ENCODE peak calls at places on chromosomes 1 and 21, in four cellular contexts. H is lung, X is body of pancreas, U is omental fat pad. Q is an unnamed sample.

GRCh38 chr1:9767964-9768668 is 55.6 kb downstream of the CLSTN1 start:
- DNase-seq in H (no peak), X (no peak), U (no peak), Q (no peak)

GRCh38 chr1:28716336-28716735 is 20.4 kb upstream of the YTHDF2 start:
- DNase-seq in H (no peak), X (no peak), U (no peak), Q (no peak)

GRCh38 chr1:179828554-179829110 is 49.0 kb downstream of the TOR1AIP2 start:
- DNase-seq in H (no peak), X (no peak), U (no peak), Q (peak)

GRCh38 chr1:153832293-153832692 is 57.1 kb downstream of the SLC27A3 start:
- DNase-seq in H (no peak), X (no peak), U (no peak), Q (no peak)

GRCh38 chr21:41359289-41359688 is 2.5 kb upstream of the MX2 start:
- DNase-seq in H (peak), X (peak), U (no peak), Q (peak)

GRCh38 chr1:77084457-77084856 is 134.8 kb downstream of the PIGK start:
- DNase-seq in H (no peak), X (no peak), U (no peak), Q (no peak)

GRCh38 chr1:42748461-42749410 is 8.7 kb upstream of the CLDN19 start:
- DNase-seq in H (no peak), X (no peak), U (no peak), Q (no peak)

GRCh38 chr1:210687582-210688279 is 359.0 kb downstream of the HHAT start:
- DNase-seq in H (no peak), X (no peak), U (no peak), Q (no peak)

GRCh38 chr1:110258734-110259133 is 48.6 kb downstream of the KCNC4 start:
- DNase-seq in H (no peak), X (no peak), U (no peak), Q (no peak)

GRCh38 chr1:224528900-224529299 is 87.2 kb upstream of the CNIH3 start:
- DNase-seq in H (no peak), X (no peak), U (no peak), Q (no peak)

GRCh38 chr1:91553196-91553595 is 52.5 kb downstream of the CDC7 start:
- DNase-seq in H (no peak), X (peak), U (no peak), Q (no peak)

GRCh38 chr1:218380125-218380977 is 35.2 kb downstream of the TGFB2 start:
- DNase-seq in H (peak), X (peak), U (no peak), Q (no peak)

GRCh38 chr1:200448034-200448762 is 38.4 kb upstream of the ZNF281 start:
- DNase-seq in H (no peak), X (no peak), U (no peak), Q (no peak)

GRCh38 chr1:61241864-61242472 is 159.6 kb downstream of the NFIA start:
- DNase-seq in H (no peak), X (no peak), U (no peak), Q (no peak)

GRCh38 chr21:34582506-34583150 is 32.3 kb downstream of the RCAN1 start:
- DNase-seq in H (no peak), X (no peak), U (no peak), Q (peak)

DNA sequence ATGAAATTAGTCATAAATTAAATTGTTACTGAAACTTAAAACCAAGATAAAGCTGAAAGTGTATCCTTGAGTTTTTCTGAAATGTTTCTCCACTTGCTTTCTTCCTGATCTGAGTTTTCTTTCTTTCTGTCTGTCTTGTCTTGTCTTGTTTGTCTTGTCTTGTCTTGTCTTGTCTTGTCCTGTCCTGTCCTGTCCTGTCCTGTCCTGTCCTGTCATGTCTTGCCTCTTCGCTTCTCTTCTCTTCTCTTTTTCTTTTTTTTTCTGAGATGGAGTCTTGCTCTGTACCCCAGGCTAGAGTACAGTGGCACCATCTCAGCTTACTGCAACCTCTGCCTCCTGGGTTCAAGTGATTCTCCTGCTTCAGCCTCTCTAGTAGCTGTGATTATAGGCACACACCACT is 73.7 kb downstream of the ADGRL2 start:
- DNase-seq in H (no peak), X (no peak), U (no peak), Q (no peak)
- TF ChIP-seq CTCF in H (no peak), X (no peak), U (no peak), Q (no peak)

DNA sequence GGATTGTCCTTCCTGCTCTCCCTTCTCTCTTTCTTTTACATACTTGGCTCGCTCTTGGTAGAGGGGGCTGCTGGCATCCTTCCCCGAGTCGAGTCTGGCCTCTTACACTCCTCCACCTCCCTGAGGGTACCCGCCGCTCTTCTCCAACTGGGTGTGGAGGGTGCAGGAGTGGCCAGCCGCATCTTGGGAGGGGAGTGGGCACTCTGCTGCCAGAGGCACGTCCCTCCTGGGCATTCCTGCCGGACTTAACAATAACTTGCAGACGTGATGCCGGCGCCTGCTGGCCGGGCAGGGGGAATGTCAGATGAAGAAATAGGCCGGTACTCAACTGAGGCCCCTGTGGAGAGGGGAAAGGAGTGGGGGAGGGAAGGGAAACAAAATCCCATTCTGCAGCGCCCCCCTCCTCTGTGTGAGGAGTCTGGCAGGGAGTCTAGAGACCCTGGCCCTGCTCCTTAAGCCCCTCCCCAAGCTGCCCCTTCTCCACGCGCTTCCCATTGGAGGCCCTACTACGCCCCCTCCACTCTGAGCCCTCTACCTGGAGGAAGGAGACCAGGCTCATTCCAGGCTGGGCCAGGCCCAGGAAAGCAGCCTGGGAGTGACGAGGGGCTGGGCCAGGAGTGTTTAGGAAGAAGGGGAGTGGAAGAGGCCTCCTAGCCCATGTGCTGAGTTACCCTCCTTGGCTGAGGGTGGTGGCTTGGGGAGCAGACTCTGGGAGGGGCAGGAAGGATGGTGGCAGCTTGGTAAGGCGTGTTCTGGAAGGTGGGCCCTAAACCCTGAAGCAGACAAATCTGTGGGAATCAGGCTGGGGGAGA is 1.8 kb downstream of the ATP2B4 start:
- DNase-seq in H (peak), X (peak), U (no peak), Q (peak)
- TF ChIP-seq CTCF in H (no peak), X (no peak), U (peak), Q (peak)

GRCh38 chr1:54163573-54163972 is 10.8 kb upstream of the CDCP2 start:
- DNase-seq in H (no peak), X (no peak), U (no peak), Q (no peak)

GRCh38 chr1:54160351-54160750 is 7.6 kb upstream of the CDCP2 start:
- DNase-seq in H (no peak), X (no peak), U (no peak), Q (no peak)

GRCh38 chr1:54159733-54160316 is 7.0 kb upstream of the CDCP2 start:
- DNase-seq in H (no peak), X (no peak), U (no peak), Q (no peak)

GRCh38 chr1:54163051-54163450 is 10.3 kb upstream of the CDCP2 start:
- DNase-seq in H (no peak), X (no peak), U (no peak), Q (no peak)

GRCh38 chr1:54161495-54162168 is 8.8 kb upstream of the CDCP2 start:
- DNase-seq in H (no peak), X (no peak), U (no peak), Q (no peak)
- TF ChIP-seq CTCF in H (no peak), X (no peak), U (no peak), Q (no peak)

GRCh38 chr21:31098576-31099005 is 60.3 kb upstream of the KRTAP19-8 start:
- DNase-seq in H (peak), X (peak), U (peak), Q (peak)
- TF ChIP-seq CTCF in H (peak), X (peak), U (no peak), Q (peak)

GRCh38 chr1:26959722-26960624 is at the start of gene KDF1:
- DNase-seq in H (peak), X (peak), U (no peak), Q (no peak)
- TF ChIP-seq CTCF in H (no peak), X (peak), U (no peak), Q (no peak)

DNA sequence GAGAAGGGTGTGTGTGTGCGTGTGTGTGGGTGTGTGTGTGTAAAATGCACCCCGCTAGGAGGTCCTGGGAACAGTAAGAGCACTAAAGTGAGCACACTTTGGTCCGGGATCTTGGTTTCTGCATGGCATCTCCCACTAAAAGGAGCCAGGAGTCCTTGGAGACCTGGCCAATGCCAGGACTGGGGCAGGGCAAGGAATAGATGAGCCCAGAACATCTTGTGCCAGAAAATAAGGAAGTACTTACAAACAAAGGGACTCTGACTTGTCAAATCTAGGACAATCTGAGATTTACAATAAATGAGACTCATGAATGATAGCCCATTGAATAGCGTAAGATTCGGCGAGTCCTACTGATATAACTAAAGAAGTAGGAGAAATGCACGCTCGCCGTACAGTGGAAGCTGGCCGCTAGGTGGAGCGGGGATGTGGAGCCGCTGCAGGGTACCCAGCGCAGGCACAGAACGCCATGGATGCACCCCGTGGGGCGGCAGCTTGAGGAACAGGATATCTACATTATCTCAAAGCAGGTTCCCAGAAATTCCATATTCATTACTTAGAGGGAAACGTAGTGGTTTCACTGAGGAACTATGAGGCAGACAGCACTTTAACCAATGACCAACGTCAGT is 7.1 kb downstream of the SLC37A1 start:
- DNase-seq in H (no peak), X (no peak), U (no peak), Q (no peak)
- TF ChIP-seq CTCF in H (no peak), X (no peak), U (no peak), Q (peak)

DNA sequence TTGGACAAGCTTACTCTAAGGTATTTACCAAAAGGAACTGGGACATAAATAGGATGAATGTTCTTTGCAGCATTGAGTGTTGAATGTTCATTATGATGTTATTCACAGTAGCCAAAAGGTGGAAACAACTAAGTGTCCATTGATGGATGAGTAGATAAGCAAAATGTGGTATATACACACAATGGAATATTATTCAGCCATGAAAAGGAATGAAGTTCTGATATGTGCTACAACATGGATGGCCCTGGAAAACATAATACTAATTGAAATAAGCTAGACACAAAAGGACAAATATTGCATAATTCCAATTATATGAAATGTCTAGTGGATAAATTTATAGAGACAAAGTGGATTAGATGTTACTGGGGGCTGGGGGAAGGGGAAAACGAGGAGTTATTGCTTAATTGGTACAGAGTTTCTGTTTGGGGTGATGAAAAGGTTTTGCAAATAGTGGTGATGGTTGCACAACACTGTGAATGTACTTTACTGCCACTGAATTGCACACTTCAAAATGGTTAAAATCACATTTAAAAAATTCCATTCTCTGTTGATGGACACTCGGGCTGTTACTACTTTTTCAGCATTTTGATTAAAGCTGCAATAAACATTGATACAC is 2.9 kb downstream of the MTARC1 start:
- DNase-seq in H (no peak), X (no peak), U (no peak), Q (no peak)
- TF ChIP-seq CTCF in H (no peak), X (no peak), U (no peak), Q (no peak)